ENCODE peak calls at places on chromosome 14, in five cellular contexts. M is SK-N-SH, O is K562, N is HepG2, S is GM12878. T is an unnamed sample.

GRCh38 chr14:79278798-79279644 is 932.3 kb downstream of the DIO2 start:
- DNase-seq in M (peak), O (no peak), N (peak), S (no peak), T (no peak)

GRCh38 chr14:56745091-56745490 is 65.2 kb downstream of the OTX2 start:
- DNase-seq in M (no peak), O (no peak), N (no peak), S (no peak), T (no peak)

GRCh38 chr14:76699209-76699608 is 62.1 kb upstream of the VASH1 start:
- DNase-seq in M (no peak), O (no peak), N (no peak), S (no peak), T (no peak)

GRCh38 chr14:57502581-57503254 is 9.1 kb upstream of the CCDC198 start:
- DNase-seq in M (no peak), O (no peak), N (no peak), S (no peak), T (no peak)

GRCh38 chr14:76768201-76768656 is 7.0 kb downstream of the VASH1 start:
- DNase-seq in M (peak), O (peak), N (no peak), S (peak), T (peak)

GRCh38 chr14:100842799-100843198 is 16.9 kb downstream of the MEG3 start:
- DNase-seq in M (no peak), O (no peak), N (no peak), S (no peak), T (no peak)

GRCh38 chr14:92952497-92953298 is 29.7 kb downstream of the CHGA start:
- DNase-seq in M (no peak), O (no peak), N (no peak), S (no peak), T (no peak)

GRCh38 chr14:70186826-70187483 is 1.8 kb downstream of the SLC8A3 start:
- DNase-seq in M (peak), O (no peak), N (no peak), S (no peak), T (no peak)

GRCh38 chr14:23548351-23549318 is 2.9 kb downstream of the ZFHX2 start:
- DNase-seq in M (no peak), O (peak), N (no peak), S (no peak), T (no peak)

GRCh38 chr14:94921870-94922585 is 152.1 kb upstream of the GSC start:
- DNase-seq in M (no peak), O (no peak), N (no peak), S (no peak), T (no peak)

GRCh38 chr14:38836539-38836938 is 266.5 kb downstream of the SEC23A start:
- DNase-seq in M (no peak), O (no peak), N (no peak), S (no peak), T (no peak)

GRCh38 chr14:103748539-103748867 is 32.9 kb downstream of the ZFYVE21 start:
- DNase-seq in M (no peak), O (no peak), N (no peak), S (no peak), T (no peak)

GRCh38 chr14:30855345-30856037 is 18.9 kb upstream of the COCH start:
- DNase-seq in M (no peak), O (no peak), N (no peak), S (no peak), T (no peak)

GRCh38 chr14:104139460-104140212 is 1.2 kb downstream of the KIF26A start:
- DNase-seq in M (no peak), O (no peak), N (no peak), S (no peak), T (no peak)

GRCh38 chr14:100778951-100779690 is 46.8 kb upstream of the MEG3 start:
- DNase-seq in M (no peak), O (no peak), N (no peak), S (no peak), T (no peak)

GRCh38 chr14:32324601-32325000 is 4.5 kb upstream of the AKAP6 start:
- DNase-seq in M (no peak), O (no peak), N (no peak), S (no peak), T (no peak)

GRCh38 chr14:58832010-58832409 is 194.2 kb downstream of the DACT1 start:
- DNase-seq in M (peak), O (no peak), N (no peak), S (no peak), T (no peak)

GRCh38 chr14:52265248-52265647 is 2.2 kb upstream of the PTGDR start:
- DNase-seq in M (no peak), O (no peak), N (no peak), S (no peak), T (peak)

GRCh38 chr14:101862711-101863110 is 101.2 kb downstream of the PPP2R5C start:
- DNase-seq in M (no peak), O (no peak), N (no peak), S (no peak), T (no peak)

GRCh38 chr14:76773188-76773885 is 12.1 kb downstream of the VASH1 start:
- DNase-seq in M (peak), O (peak), N (peak), S (no peak), T (peak)

GRCh38 chr14:84894254-84894653 is 635.7 kb upstream of the FLRT2 start:
- DNase-seq in M (no peak), O (no peak), N (no peak), S (no peak), T (no peak)

GRCh38 chr14:95679995-95680735 is 6.1 kb upstream of the TCL1B start:
- DNase-seq in M (no peak), O (no peak), N (peak), S (no peak), T (no peak)

GRCh38 chr14:94021001-94021400 is 5.1 kb upstream of the OTUB2 start:
- DNase-seq in M (no peak), O (no peak), N (peak), S (no peak), T (no peak)

GRCh38 chr14:34051966-34052657 is 101.2 kb upstream of the EGLN3 start:
- DNase-seq in M (no peak), O (no peak), N (peak), S (peak), T (no peak)

GRCh38 chr14:71487941-71488340 is 444.3 kb upstream of the RGS6 start:
- DNase-seq in M (no peak), O (no peak), N (no peak), S (no peak), T (no peak)

GRCh38 chr14:65101631-65102440 is 481 bp downstream of the MAX start:
- DNase-seq in M (peak), O (no peak), N (no peak), S (no peak), T (peak)

GRCh38 chr14:50342211-50343080 is 30.3 kb downstream of the DMAC2L start:
- DNase-seq in M (peak), O (peak), N (peak), S (no peak), T (no peak)

GRCh38 chr14:101600891-101601602 is 39.8 kb downstream of the DIO3 start:
- DNase-seq in M (no peak), O (no peak), N (no peak), S (no peak), T (no peak)

GRCh38 chr14:78446807-78447206 is 276.6 kb downstream of the NRXN3 start:
- DNase-seq in M (no peak), O (no peak), N (no peak), S (no peak), T (no peak)

GRCh38 chr14:42149609-42150261 is 543.1 kb downstream of the LRFN5 start:
- DNase-seq in M (no peak), O (no peak), N (no peak), S (no peak), T (no peak)

GRCh38 chr14:97266653-97267052 is 469.5 kb downstream of the VRK1 start:
- DNase-seq in M (no peak), O (no peak), N (peak), S (no peak), T (no peak)

GRCh38 chr14:49942090-49942489 is 49.2 kb downstream of the ARF6 start:
- DNase-seq in M (no peak), O (no peak), N (no peak), S (no peak), T (no peak)

GRCh38 chr14:54040851-54041250 is 84.2 kb upstream of the BMP4 start:
- DNase-seq in M (no peak), O (no peak), N (no peak), S (no peak), T (no peak)

GRCh38 chr14:105465209-105466031 is 9.2 kb upstream of the CRIP2 start:
- DNase-seq in M (no peak), O (no peak), N (no peak), S (no peak), T (no peak)

GRCh38 chr14:103558071-103558882 is 4.2 kb downstream of the BAG5 start:
- DNase-seq in M (no peak), O (no peak), N (no peak), S (no peak), T (no peak)

GRCh38 chr14:73594491-73594890 is 2.8 kb downstream of the ACOT4 start:
- DNase-seq in M (no peak), O (no peak), N (no peak), S (no peak), T (no peak)

GRCh38 chr14:73589128-73589527 is 2.5 kb upstream of the ACOT4 start:
- DNase-seq in M (no peak), O (no peak), N (no peak), S (no peak), T (no peak)

GRCh38 chr14:73591690-73592448 is at the start of gene ACOT4:
- DNase-seq in M (peak), O (no peak), N (no peak), S (no peak), T (no peak)
- TF ChIP-seq REST in M (no peak), O (no peak), N (no peak), S (no peak), T (no peak)

GRCh38 chr14:99565383-99565782 is 38.6 kb downstream of the CCDC85C start:
- DNase-seq in M (no peak), O (no peak), N (no peak), S (no peak), T (no peak)
- H3K27ac ChIP-seq in M (no peak), O (no peak), N (peak), S (no peak), T (no peak)

DNA sequence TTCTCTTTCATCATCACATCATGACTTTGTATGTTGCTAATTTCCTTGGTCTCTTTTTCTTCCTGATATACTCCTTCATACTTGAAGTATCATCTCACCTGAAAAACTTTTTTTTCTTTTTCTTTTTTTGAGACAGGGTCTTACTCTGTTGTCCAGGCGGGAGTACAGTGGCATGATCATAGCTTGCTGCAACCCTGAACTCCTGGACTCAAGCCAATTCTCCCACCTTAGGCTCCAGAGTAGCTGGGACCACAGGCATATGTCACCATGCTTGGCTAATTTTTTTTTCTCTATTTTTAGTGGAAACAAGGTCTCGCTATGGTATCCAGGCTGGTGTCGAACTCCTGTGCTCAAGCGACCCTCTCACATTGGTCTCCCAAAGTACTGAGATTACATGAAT is 107.6 kb downstream of the RALGAPA1 start:
- DNase-seq in M (no peak), O (no peak), N (no peak), S (no peak), T (no peak)
- TF ChIP-seq GABPA in M (no peak), O (no peak), N (no peak), S (no peak), T (no peak)

DNA sequence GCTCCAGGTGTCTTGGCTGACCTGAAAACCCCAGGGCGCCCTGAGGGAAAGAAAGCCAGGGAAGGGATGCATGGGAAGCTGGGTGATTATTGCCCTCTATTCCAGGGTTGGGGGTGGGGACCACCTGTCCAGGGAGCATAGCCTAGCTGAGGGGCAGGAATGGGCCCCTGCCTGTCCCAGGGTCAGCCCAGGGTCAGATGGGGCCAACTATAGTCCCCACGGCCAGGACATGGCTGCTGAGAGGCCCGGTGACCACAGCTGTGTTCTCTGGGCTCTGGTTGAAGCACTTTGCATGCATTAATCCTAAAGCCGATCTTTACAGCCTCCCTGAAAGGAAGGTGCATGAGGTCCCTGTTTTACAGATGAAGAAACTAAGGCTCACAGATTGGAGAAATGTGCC is 30.1 kb upstream of the ZFP36L1 start:
- DNase-seq in M (no peak), O (no peak), N (no peak), S (no peak), T (no peak)
- TF ChIP-seq REST in M (no peak), O (no peak), N (no peak), S (no peak), T (no peak)